ENCODE peak calls at places on chromosomes 2 and 18, in five cellular contexts. One of them, this sample, is unnamed.

GRCh38 chr2:48448274-48449061 is 81.5 kb upstream of the STON1 start:
- DNase-seq in NCI-H1105: no peak
- DNase-seq in T1000: no peak
- DNase-seq in Panc1: no peak
- DNase-seq in CD4-positive, CD25-positive, alpha-beta regulatory T cell: peak; percentile 73
- DNase-seq in this sample: no peak

GRCh38 chr2:202169826-202170424 is 68.5 kb downstream of the SUMO1 start:
- DNase-seq in NCI-H1105: no peak
- DNase-seq in T1000: no peak
- DNase-seq in Panc1: no peak
- DNase-seq in CD4-positive, CD25-positive, alpha-beta regulatory T cell: no peak
- DNase-seq in this sample: no peak

GRCh38 chr2:189492451-189492850 is 51.2 kb downstream of the WDR75 start:
- DNase-seq in NCI-H1105: no peak
- DNase-seq in T1000: no peak
- DNase-seq in Panc1: no peak
- DNase-seq in CD4-positive, CD25-positive, alpha-beta regulatory T cell: no peak
- DNase-seq in this sample: no peak

GRCh38 chr2:6181525-6182270 is 489.5 kb downstream of the SOX11 start:
- DNase-seq in NCI-H1105: no peak
- DNase-seq in T1000: peak; percentile 6
- DNase-seq in Panc1: no peak
- DNase-seq in CD4-positive, CD25-positive, alpha-beta regulatory T cell: no peak
- DNase-seq in this sample: no peak

GRCh38 chr2:45220227-45220626 is 211.0 kb upstream of the SIX2 start:
- DNase-seq in NCI-H1105: no peak
- DNase-seq in T1000: no peak
- DNase-seq in Panc1: no peak
- DNase-seq in CD4-positive, CD25-positive, alpha-beta regulatory T cell: no peak
- DNase-seq in this sample: no peak

GRCh38 chr18:9860682-9861081 is 25.1 kb upstream of the TXNDC2 start:
- DNase-seq in NCI-H1105: no peak
- DNase-seq in T1000: no peak
- DNase-seq in Panc1: no peak
- DNase-seq in CD4-positive, CD25-positive, alpha-beta regulatory T cell: no peak
- DNase-seq in this sample: no peak

GRCh38 chr2:24404582-24404981 is 44.2 kb upstream of the ITSN2 start:
- DNase-seq in NCI-H1105: no peak
- DNase-seq in T1000: no peak
- DNase-seq in Panc1: no peak
- DNase-seq in CD4-positive, CD25-positive, alpha-beta regulatory T cell: no peak
- DNase-seq in this sample: no peak

GRCh38 chr2:185502351-185502750 is 236.3 kb upstream of the FSIP2 start:
- DNase-seq in NCI-H1105: no peak
- DNase-seq in T1000: no peak
- DNase-seq in Panc1: no peak
- DNase-seq in CD4-positive, CD25-positive, alpha-beta regulatory T cell: no peak
- DNase-seq in this sample: no peak

GRCh38 chr18:11983592-11983991 is 2.3 kb downstream of the IMPA2 start:
- DNase-seq in NCI-H1105: no peak
- DNase-seq in T1000: no peak
- DNase-seq in Panc1: no peak
- DNase-seq in CD4-positive, CD25-positive, alpha-beta regulatory T cell: no peak
- DNase-seq in this sample: no peak

GRCh38 chr2:235416816-235417499 is 76.9 kb upstream of the AGAP1 start:
- DNase-seq in NCI-H1105: no peak
- DNase-seq in T1000: no peak
- DNase-seq in Panc1: no peak
- DNase-seq in CD4-positive, CD25-positive, alpha-beta regulatory T cell: no peak
- DNase-seq in this sample: no peak

GRCh38 chr2:20107776-20108175 is 56.3 kb upstream of the LAPTM4A start:
- DNase-seq in NCI-H1105: no peak
- DNase-seq in T1000: no peak
- DNase-seq in Panc1: no peak
- DNase-seq in CD4-positive, CD25-positive, alpha-beta regulatory T cell: no peak
- DNase-seq in this sample: no peak

GRCh38 chr18:63365909-63366269 is 1.1 kb downstream of the KDSR start:
- DNase-seq in NCI-H1105: no peak
- DNase-seq in T1000: no peak
- DNase-seq in Panc1: no peak
- DNase-seq in CD4-positive, CD25-positive, alpha-beta regulatory T cell: peak; percentile 48
- DNase-seq in this sample: no peak

GRCh38 chr2:225937625-225938024 is 538.1 kb downstream of the NYAP2 start:
- DNase-seq in NCI-H1105: no peak
- DNase-seq in T1000: no peak
- DNase-seq in Panc1: no peak
- DNase-seq in CD4-positive, CD25-positive, alpha-beta regulatory T cell: no peak
- DNase-seq in this sample: no peak

GRCh38 chr2:230942371-230942770 is 17.3 kb upstream of the GPR55 start:
- DNase-seq in NCI-H1105: no peak
- DNase-seq in T1000: no peak
- DNase-seq in Panc1: no peak
- DNase-seq in CD4-positive, CD25-positive, alpha-beta regulatory T cell: no peak
- DNase-seq in this sample: no peak

GRCh38 chr2:71291398-71291797 is 40.2 kb upstream of the ZNF638 start:
- DNase-seq in NCI-H1105: no peak
- DNase-seq in T1000: no peak
- DNase-seq in Panc1: no peak
- DNase-seq in CD4-positive, CD25-positive, alpha-beta regulatory T cell: no peak
- DNase-seq in this sample: no peak

GRCh38 chr18:63994783-63995399 is 25.0 kb downstream of the SERPINB8 start:
- DNase-seq in NCI-H1105: peak; percentile 35
- DNase-seq in T1000: no peak
- DNase-seq in Panc1: no peak
- DNase-seq in CD4-positive, CD25-positive, alpha-beta regulatory T cell: peak; percentile 24
- DNase-seq in this sample: peak; percentile 22

GRCh38 chr2:207765541-207765940 is 4.2 kb downstream of the FZD5 start:
- DNase-seq in NCI-H1105: no peak
- DNase-seq in T1000: no peak
- DNase-seq in Panc1: no peak
- DNase-seq in CD4-positive, CD25-positive, alpha-beta regulatory T cell: no peak
- DNase-seq in this sample: no peak

GRCh38 chr2:130289780-130290179 is 52.9 kb upstream of the IMP4 start:
- DNase-seq in NCI-H1105: no peak
- DNase-seq in T1000: no peak
- DNase-seq in Panc1: no peak
- DNase-seq in CD4-positive, CD25-positive, alpha-beta regulatory T cell: no peak
- DNase-seq in this sample: no peak

GRCh38 chr2:85106489-85107180 is 26.6 kb upstream of the TCF7L1 start:
- DNase-seq in NCI-H1105: no peak
- DNase-seq in T1000: no peak
- DNase-seq in Panc1: no peak
- DNase-seq in CD4-positive, CD25-positive, alpha-beta regulatory T cell: no peak
- DNase-seq in this sample: no peak

GRCh38 chr2:26954135-26954534 is 16.3 kb upstream of the MAPRE3 start:
- DNase-seq in NCI-H1105: no peak
- DNase-seq in T1000: no peak
- DNase-seq in Panc1: no peak
- DNase-seq in CD4-positive, CD25-positive, alpha-beta regulatory T cell: no peak
- DNase-seq in this sample: no peak

GRCh38 chr2:201654611-201655384 is 11.5 kb upstream of the TMEM237 start:
- DNase-seq in NCI-H1105: no peak
- DNase-seq in T1000: peak; percentile 29
- DNase-seq in Panc1: no peak
- DNase-seq in CD4-positive, CD25-positive, alpha-beta regulatory T cell: no peak
- DNase-seq in this sample: no peak

GRCh38 chr2:240640939-240641338 is 15.7 kb downstream of the GPR35 start:
- DNase-seq in NCI-H1105: no peak
- DNase-seq in T1000: no peak
- DNase-seq in Panc1: no peak
- DNase-seq in CD4-positive, CD25-positive, alpha-beta regulatory T cell: no peak
- DNase-seq in this sample: peak; percentile 29

GRCh38 chr2:58539973-58540372 is 298.8 kb upstream of the FANCL start:
- DNase-seq in NCI-H1105: no peak
- DNase-seq in T1000: no peak
- DNase-seq in Panc1: no peak
- DNase-seq in CD4-positive, CD25-positive, alpha-beta regulatory T cell: no peak
- DNase-seq in this sample: no peak

GRCh38 chr2:178796079-178796677 is 11.0 kb downstream of the TTN start:
- DNase-seq in NCI-H1105: peak; percentile 1
- DNase-seq in T1000: no peak
- DNase-seq in Panc1: peak; percentile 45
- DNase-seq in CD4-positive, CD25-positive, alpha-beta regulatory T cell: peak; percentile 64
- DNase-seq in this sample: peak; percentile 22

GRCh38 chr2:85237849-85238570 is 89.8 kb downstream of the TGOLN2 start:
- DNase-seq in NCI-H1105: no peak
- DNase-seq in T1000: no peak
- DNase-seq in Panc1: no peak
- DNase-seq in CD4-positive, CD25-positive, alpha-beta regulatory T cell: no peak
- DNase-seq in this sample: no peak

GRCh38 chr2:33258387-33258786 is 218.1 kb upstream of the RASGRP3 start:
- DNase-seq in NCI-H1105: no peak
- DNase-seq in T1000: no peak
- DNase-seq in Panc1: no peak
- DNase-seq in CD4-positive, CD25-positive, alpha-beta regulatory T cell: no peak
- DNase-seq in this sample: no peak

GRCh38 chr2:235029054-235029453 is 77.2 kb downstream of the SH3BP4 start:
- DNase-seq in NCI-H1105: no peak
- DNase-seq in T1000: no peak
- DNase-seq in Panc1: no peak
- DNase-seq in CD4-positive, CD25-positive, alpha-beta regulatory T cell: no peak
- DNase-seq in this sample: no peak

GRCh38 chr2:109718139-109718538 is 76.0 kb upstream of the RGPD5 start:
- DNase-seq in NCI-H1105: no peak
- DNase-seq in T1000: no peak
- DNase-seq in Panc1: no peak
- DNase-seq in CD4-positive, CD25-positive, alpha-beta regulatory T cell: no peak
- DNase-seq in this sample: no peak

GRCh38 chr2:65576861-65577601 is 144.6 kb upstream of the SPRED2 start:
- DNase-seq in NCI-H1105: no peak
- DNase-seq in T1000: peak; percentile 12
- DNase-seq in Panc1: peak; percentile 84
- DNase-seq in CD4-positive, CD25-positive, alpha-beta regulatory T cell: no peak
- DNase-seq in this sample: peak; percentile 90

GRCh38 chr2:238925281-238925680 is 77.4 kb downstream of the TWIST2 start:
- DNase-seq in NCI-H1105: no peak
- DNase-seq in T1000: no peak
- DNase-seq in Panc1: no peak
- DNase-seq in CD4-positive, CD25-positive, alpha-beta regulatory T cell: no peak
- DNase-seq in this sample: no peak

GRCh38 chr2:177692042-177692823 is 299.7 kb downstream of the AGPS start:
- DNase-seq in NCI-H1105: no peak
- DNase-seq in T1000: no peak
- DNase-seq in Panc1: no peak
- DNase-seq in CD4-positive, CD25-positive, alpha-beta regulatory T cell: no peak
- DNase-seq in this sample: no peak

GRCh38 chr2:10286216-10287037 is 16.3 kb upstream of the HPCAL1 start:
- DNase-seq in NCI-H1105: peak; percentile 7
- DNase-seq in T1000: no peak
- DNase-seq in Panc1: no peak
- DNase-seq in CD4-positive, CD25-positive, alpha-beta regulatory T cell: no peak
- DNase-seq in this sample: no peak

GRCh38 chr2:55141572-55142413 is 90.3 kb downstream of the CLHC1 start:
- DNase-seq in NCI-H1105: no peak
- DNase-seq in T1000: no peak
- DNase-seq in Panc1: no peak
- DNase-seq in CD4-positive, CD25-positive, alpha-beta regulatory T cell: peak; percentile 72
- DNase-seq in this sample: no peak

GRCh38 chr2:146621656-146622055 is 1223.2 kb upstream of the ACVR2A start:
- DNase-seq in NCI-H1105: no peak
- DNase-seq in T1000: no peak
- DNase-seq in Panc1: no peak
- DNase-seq in CD4-positive, CD25-positive, alpha-beta regulatory T cell: no peak
- DNase-seq in this sample: no peak

GRCh38 chr2:238599549-238600505 is 173.1 kb downstream of the ASB1 start:
- DNase-seq in NCI-H1105: no peak
- DNase-seq in T1000: no peak
- DNase-seq in Panc1: no peak
- DNase-seq in CD4-positive, CD25-positive, alpha-beta regulatory T cell: no peak
- DNase-seq in this sample: no peak

GRCh38 chr2:220043155-220043992 is 415.9 kb downstream of the SLC4A3 start:
- DNase-seq in NCI-H1105: no peak
- DNase-seq in T1000: no peak
- DNase-seq in Panc1: no peak
- DNase-seq in CD4-positive, CD25-positive, alpha-beta regulatory T cell: no peak
- DNase-seq in this sample: no peak

GRCh38 chr18:44729631-44730101 is 49.0 kb downstream of the SETBP1 start:
- DNase-seq in NCI-H1105: no peak
- DNase-seq in T1000: peak; percentile 18
- DNase-seq in Panc1: no peak
- DNase-seq in CD4-positive, CD25-positive, alpha-beta regulatory T cell: no peak
- DNase-seq in this sample: no peak

GRCh38 chr2:216927163-216927562 is 67.3 kb upstream of the TNP1 start:
- DNase-seq in NCI-H1105: no peak
- DNase-seq in T1000: no peak
- DNase-seq in Panc1: no peak
- DNase-seq in CD4-positive, CD25-positive, alpha-beta regulatory T cell: no peak
- DNase-seq in this sample: no peak

GRCh38 chr18:69257861-69258458 is 142.7 kb upstream of the DOK6 start:
- DNase-seq in NCI-H1105: no peak
- DNase-seq in T1000: no peak
- DNase-seq in Panc1: no peak
- DNase-seq in CD4-positive, CD25-positive, alpha-beta regulatory T cell: no peak
- DNase-seq in this sample: no peak

This sample was measured in HCT116.